ENCODE peak calls at places on chromosomes 3 and 15, in six cellular contexts. N is tibial nerve; Y is testis; B is OCI-LY7; U is Panc1; C is CD4-positive, alpha-beta T cell. Q is an unnamed sample.

GRCh38 chr3:22609139-22609538 is 594.0 kb upstream of the UBE2E2 start:
- DNase-seq in C (no peak), Y (no peak), N (no peak), B (no peak), U (no peak), Q (no peak)

GRCh38 chr3:21846976-21847375 is 96.0 kb upstream of the ZNF385D start:
- DNase-seq in N (no peak), U (no peak), C (no peak), Y (no peak), B (no peak), Q (no peak)

GRCh38 chr15:66780172-66780972 is 78.3 kb downstream of the SMAD6 start:
- DNase-seq in C (no peak), U (no peak), B (peak; percentile 23), Y (no peak), N (no peak), Q (no peak)

GRCh38 chr3:50611464-50612233 is at the start of gene CISH:
- DNase-seq in Y (peak; percentile 95), N (peak; percentile 90), C (peak; percentile 83), B (peak; percentile 78), U (no peak), Q (peak; percentile 89)

GRCh38 chr3:124826703-124827102 is 60.5 kb downstream of the ITGB5 start:
- DNase-seq in U (peak; percentile 52), C (no peak), Y (no peak), B (no peak), N (no peak), Q (no peak)

GRCh38 chr3:120284702-120285507 is at the start of gene GPR156:
- DNase-seq in U (no peak), B (no peak), C (no peak), N (no peak), Y (peak; percentile 22), Q (no peak)

GRCh38 chr3:140610544-140610943 is 67.3 kb upstream of the TRIM42 start:
- DNase-seq in Y (no peak), B (no peak), N (no peak), C (no peak), U (no peak), Q (no peak)

GRCh38 chr3:33218446-33219174 is at the start of gene SUSD5:
- DNase-seq in B (no peak), U (no peak), C (no peak), N (no peak), Y (peak; percentile 41), Q (no peak)

GRCh38 chr3:78659386-78659987 is 1108.3 kb downstream of the ROBO1 start:
- DNase-seq in Y (peak; percentile 58), N (no peak), U (no peak), C (no peak), B (peak; percentile 54), Q (no peak)

GRCh38 chr15:65926459-65926858 is 57.2 kb downstream of the RAB11A start:
- DNase-seq in N (no peak), C (no peak), B (no peak), U (no peak), Y (no peak), Q (no peak)

GRCh38 chr15:35071071-35071470 is 14.0 kb downstream of the NANOGP8 start:
- DNase-seq in N (no peak), U (no peak), C (no peak), Y (no peak), B (no peak), Q (no peak)

GRCh38 chr15:63197626-63198025 is 8.2 kb downstream of the RAB8B start:
- DNase-seq in C (no peak), N (no peak), U (no peak), Y (no peak), B (no peak), Q (no peak)

GRCh38 chr15:68487087-68487843 is 55.3 kb upstream of the ITGA11 start:
- DNase-seq in C (no peak), U (no peak), N (no peak), Y (no peak), B (no peak), Q (no peak)

GRCh38 chr15:25762015-25762662 is 101.0 kb downstream of the ATP10A start:
- DNase-seq in C (no peak), N (no peak), B (no peak), Y (no peak), U (no peak), Q (no peak)

GRCh38 chr3:64443553-64444331 is 218.5 kb upstream of the PRICKLE2 start:
- DNase-seq in Y (no peak), C (no peak), B (no peak), U (no peak), N (no peak), Q (no peak)

GRCh38 chr3:111465081-111465670 is 76.8 kb upstream of the CD96 start:
- DNase-seq in C (no peak), B (no peak), Y (no peak), N (no peak), U (no peak), Q (no peak)

GRCh38 chr15:65411470-65412071 is 11.2 kb downstream of the IGDCC4 start:
- DNase-seq in U (no peak), Y (no peak), C (no peak), B (no peak), N (no peak), Q (no peak)

GRCh38 chr15:40242216-40242599 is 3.3 kb downstream of the PAK6 start:
- DNase-seq in Y (no peak), B (no peak), C (no peak), N (no peak), U (no peak), Q (no peak)

GRCh38 chr15:98720577-98720976 is 72.2 kb downstream of the IGF1R start:
- DNase-seq in U (no peak), Y (no peak), B (no peak), N (no peak), C (no peak), Q (no peak)

GRCh38 chr3:171092467-171092911 is 66.0 kb upstream of the SLC2A2 start:
- DNase-seq in Y (no peak), C (no peak), N (no peak), B (no peak), U (no peak), Q (no peak)

GRCh38 chr3:53863127-53863526 is 16.8 kb downstream of the IL17RB start:
- DNase-seq in B (no peak), N (no peak), Y (no peak), C (no peak), U (no peak), Q (no peak)

GRCh38 chr3:66825421-66825820 is 172.7 kb upstream of the KBTBD8 start:
- DNase-seq in U (no peak), N (no peak), C (no peak), B (no peak), Y (no peak), Q (no peak)

GRCh38 chr3:187291512-187292132 is at the start of gene MASP1:
- DNase-seq in C (no peak), Y (peak; percentile 44), N (no peak), B (no peak), U (no peak), Q (no peak)

GRCh38 chr3:125611908-125612307 is 16.6 kb upstream of the OSBPL11 start:
- DNase-seq in U (no peak), N (no peak), C (no peak), Y (no peak), B (no peak), Q (no peak)

GRCh38 chr15:47937834-47938233 is 183.0 kb upstream of the SLC24A5 start:
- DNase-seq in Y (no peak), C (no peak), B (no peak), N (no peak), U (no peak), Q (no peak)

GRCh38 chr3:34067442-34068130 is 269.2 kb downstream of the PDCD6IP start:
- DNase-seq in U (no peak), N (no peak), C (no peak), Y (no peak), B (no peak), Q (no peak)

GRCh38 chr3:16647668-16648067 is 42.4 kb upstream of the DAZL start:
- DNase-seq in C (no peak), B (no peak), U (no peak), Y (no peak), N (no peak), Q (no peak)

GRCh38 chr3:113898892-113899291 is 48.9 kb upstream of the ZDHHC23 start:
- DNase-seq in U (no peak), B (no peak), Y (no peak), N (no peak), C (no peak), Q (no peak)

GRCh38 chr3:64138046-64138445 is 87.2 kb downstream of the PRICKLE2 start:
- DNase-seq in Y (no peak), B (no peak), C (no peak), N (no peak), U (no peak), Q (no peak)

GRCh38 chr15:66824374-66824773 is 122.3 kb downstream of the SMAD6 start:
- DNase-seq in Y (no peak), B (no peak), C (no peak), U (no peak), N (no peak), Q (no peak)

GRCh38 chr3:152232001-152232400 is 36.7 kb upstream of the MBNL1 start:
- DNase-seq in Y (no peak), B (no peak), N (no peak), C (no peak), U (no peak), Q (no peak)

GRCh38 chr3:94686208-94686607 is 623.3 kb downstream of the NSUN3 start:
- DNase-seq in C (no peak), U (no peak), N (no peak), Y (no peak), B (no peak), Q (no peak)

GRCh38 chr15:89774492-89774891 is 1.6 kb upstream of the MESP2 start:
- DNase-seq in U (no peak), C (no peak), N (no peak), B (no peak), Y (no peak), Q (no peak)

GRCh38 chr15:73338058-73338457 is 30.7 kb downstream of the HCN4 start:
- DNase-seq in C (no peak), B (no peak), U (no peak), N (no peak), Y (no peak), Q (no peak)

GRCh38 chr15:78076231-78077052 is 1.1 kb downstream of the TBC1D2B start:
- DNase-seq in U (no peak), B (no peak), N (no peak), C (no peak), Y (peak; percentile 27), Q (no peak)
- H3K27ac ChIP-seq in U (peak overlapping the region; percentile 90), B (peak overlapping the region; percentile 47), N (peak overlapping the region; percentile 84), C (peak overlapping the region; percentile 75), Y (peak overlapping the region; percentile 76), Q (peak overlapping the region; percentile 77)

DNA sequence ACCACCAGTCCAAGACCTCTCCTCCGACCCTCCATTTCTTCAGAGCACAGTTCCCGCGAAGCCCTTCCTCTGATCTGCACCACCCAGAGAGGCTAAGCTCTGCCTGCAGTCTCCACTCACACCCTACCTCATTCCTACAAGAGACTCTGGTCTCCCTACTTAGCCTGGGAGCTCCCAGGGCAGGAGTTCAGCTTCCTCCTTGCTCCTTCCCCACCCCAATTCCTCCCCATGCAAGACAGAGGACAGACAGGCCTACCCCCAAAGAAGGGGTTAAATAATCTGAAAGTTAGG is 12.6 kb upstream of the VIPR1 start:
- DNase-seq in Y (no peak), C (no peak), N (no peak), B (no peak), U (no peak), Q (no peak)
- H3K27ac ChIP-seq in Y (no peak overlapping the region), C (no peak overlapping the region), N (no peak overlapping the region), B (peak overlapping the region; percentile 68), U (no peak overlapping the region), Q (no peak overlapping the region)

GRCh38 chr3:37924453-37924852 is 62.8 kb downstream of the CTDSPL start:
- DNase-seq in U (no peak), B (no peak), Y (no peak), N (no peak), C (no peak), Q (no peak)
- H3K27ac ChIP-seq in U (no peak overlapping the region), B (no peak overlapping the region), Y (peak overlapping the region; percentile 52), N (no peak overlapping the region), C (no peak overlapping the region), Q (no peak overlapping the region)

GRCh38 chr15:60508442-60508841 is 29.5 kb upstream of the ICE2 start:
- DNase-seq in C (no peak), Y (no peak), U (no peak), B (no peak), N (no peak), Q (peak; percentile 23)
- H3K27ac ChIP-seq in C (no peak overlapping the region), Y (no peak overlapping the region), U (no peak overlapping the region), B (no peak overlapping the region), N (no peak overlapping the region), Q (peak overlapping the region; percentile 69)

Q was measured in CD4-positive, CD25-positive, alpha-beta regulatory T cell.